ENCODE peak calls at places on chromosomes 6 and 20, in eight cellular contexts. One of them, this sample, is unnamed.

GRCh38 chr20:32482251-32483220 is 102.6 kb downstream of the NOL4L start:
- DNase-seq in esophagus squamous epithelium: no peak
- DNase-seq in CD8-positive, alpha-beta memory T cell: peak; percentile 54
- DNase-seq in lower lobe of right lung: peak; percentile 78
- DNase-seq in SK-N-SH: peak; percentile 73
- DNase-seq in psoas muscle: peak; percentile 69
- DNase-seq in IMR-90: no peak
- DNase-seq in CD8-positive, alpha-beta T cell: no peak
- DNase-seq in this sample: no peak

GRCh38 chr6:17389274-17389847 is 4.0 kb upstream of the CAP2 start:
- DNase-seq in IMR-90: peak; percentile 77
- DNase-seq in SK-N-SH: no peak
- DNase-seq in CD8-positive, alpha-beta T cell: no peak
- DNase-seq in lower lobe of right lung: no peak
- DNase-seq in psoas muscle: no peak
- DNase-seq in CD8-positive, alpha-beta memory T cell: no peak
- DNase-seq in esophagus squamous epithelium: no peak
- DNase-seq in this sample: no peak

GRCh38 chr6:42433409-42433808 is 18.3 kb downstream of the TRERF1 start:
- DNase-seq in lower lobe of right lung: no peak
- DNase-seq in CD8-positive, alpha-beta T cell: no peak
- DNase-seq in esophagus squamous epithelium: no peak
- DNase-seq in IMR-90: no peak
- DNase-seq in CD8-positive, alpha-beta memory T cell: no peak
- DNase-seq in SK-N-SH: no peak
- DNase-seq in psoas muscle: no peak
- DNase-seq in this sample: no peak

GRCh38 chr6:143224516-143224915 is 163.8 kb downstream of the AIG1 start:
- DNase-seq in CD8-positive, alpha-beta T cell: no peak
- DNase-seq in psoas muscle: no peak
- DNase-seq in IMR-90: no peak
- DNase-seq in lower lobe of right lung: no peak
- DNase-seq in esophagus squamous epithelium: no peak
- DNase-seq in CD8-positive, alpha-beta memory T cell: no peak
- DNase-seq in SK-N-SH: no peak
- DNase-seq in this sample: no peak

GRCh38 chr6:88587158-88587537 is 376.3 kb downstream of the RNGTT start:
- DNase-seq in psoas muscle: no peak
- DNase-seq in CD8-positive, alpha-beta memory T cell: no peak
- DNase-seq in IMR-90: no peak
- DNase-seq in CD8-positive, alpha-beta T cell: no peak
- DNase-seq in esophagus squamous epithelium: no peak
- DNase-seq in SK-N-SH: no peak
- DNase-seq in lower lobe of right lung: no peak
- DNase-seq in this sample: no peak

GRCh38 chr6:32886674-32887383 is 32.8 kb downstream of the PSMB9 start:
- DNase-seq in esophagus squamous epithelium: no peak
- DNase-seq in psoas muscle: no peak
- DNase-seq in lower lobe of right lung: no peak
- DNase-seq in CD8-positive, alpha-beta T cell: no peak
- DNase-seq in IMR-90: peak; percentile 89
- DNase-seq in CD8-positive, alpha-beta memory T cell: no peak
- DNase-seq in SK-N-SH: no peak
- DNase-seq in this sample: no peak

GRCh38 chr6:33987531-33988021 is 158.3 kb downstream of the GRM4 start:
- DNase-seq in lower lobe of right lung: no peak
- DNase-seq in esophagus squamous epithelium: no peak
- DNase-seq in CD8-positive, alpha-beta T cell: no peak
- DNase-seq in CD8-positive, alpha-beta memory T cell: no peak
- DNase-seq in IMR-90: no peak
- DNase-seq in SK-N-SH: no peak
- DNase-seq in psoas muscle: no peak
- DNase-seq in this sample: no peak

GRCh38 chr20:47529840-47530239 is 28.2 kb downstream of the NCOA3 start:
- DNase-seq in CD8-positive, alpha-beta memory T cell: no peak
- DNase-seq in esophagus squamous epithelium: no peak
- DNase-seq in lower lobe of right lung: no peak
- DNase-seq in SK-N-SH: no peak
- DNase-seq in psoas muscle: no peak
- DNase-seq in IMR-90: peak; percentile 41
- DNase-seq in CD8-positive, alpha-beta T cell: no peak
- DNase-seq in this sample: no peak

GRCh38 chr6:32046450-32047083 is 8.4 kb downstream of the CYP21A2 start:
- DNase-seq in CD8-positive, alpha-beta T cell: no peak
- DNase-seq in SK-N-SH: peak; percentile 85
- DNase-seq in psoas muscle: peak; percentile 80
- DNase-seq in esophagus squamous epithelium: no peak
- DNase-seq in IMR-90: no peak
- DNase-seq in lower lobe of right lung: no peak
- DNase-seq in CD8-positive, alpha-beta memory T cell: no peak
- DNase-seq in this sample: no peak

GRCh38 chr6:112477125-112477524 is 130.0 kb downstream of the RFPL4B start:
- DNase-seq in psoas muscle: no peak
- DNase-seq in CD8-positive, alpha-beta memory T cell: no peak
- DNase-seq in SK-N-SH: no peak
- DNase-seq in lower lobe of right lung: no peak
- DNase-seq in IMR-90: no peak
- DNase-seq in esophagus squamous epithelium: no peak
- DNase-seq in CD8-positive, alpha-beta T cell: no peak
- DNase-seq in this sample: no peak

GRCh38 chr20:63311186-63311832 is 18.3 kb downstream of the COL20A1 start:
- DNase-seq in psoas muscle: no peak
- DNase-seq in CD8-positive, alpha-beta T cell: no peak
- DNase-seq in esophagus squamous epithelium: no peak
- DNase-seq in IMR-90: no peak
- DNase-seq in CD8-positive, alpha-beta memory T cell: no peak
- DNase-seq in lower lobe of right lung: no peak
- DNase-seq in SK-N-SH: no peak
- DNase-seq in this sample: no peak

GRCh38 chr6:164039954-164040375 is 625.4 kb downstream of the QKI start:
- DNase-seq in esophagus squamous epithelium: no peak
- DNase-seq in psoas muscle: peak; percentile 82
- DNase-seq in CD8-positive, alpha-beta memory T cell: peak; percentile 81
- DNase-seq in IMR-90: no peak
- DNase-seq in lower lobe of right lung: peak; percentile 68
- DNase-seq in CD8-positive, alpha-beta T cell: no peak
- DNase-seq in SK-N-SH: no peak
- DNase-seq in this sample: no peak

GRCh38 chr6:106097368-106098231 is 11.5 kb downstream of the PRDM1 start:
- DNase-seq in esophagus squamous epithelium: peak; percentile 25
- DNase-seq in SK-N-SH: no peak
- DNase-seq in lower lobe of right lung: no peak
- DNase-seq in CD8-positive, alpha-beta memory T cell: peak; percentile 69
- DNase-seq in IMR-90: peak; percentile 63
- DNase-seq in CD8-positive, alpha-beta T cell: no peak
- DNase-seq in psoas muscle: no peak
- DNase-seq in this sample: no peak

GRCh38 chr6:15515226-15515625 is 147.6 kb downstream of the DTNBP1 start:
- DNase-seq in SK-N-SH: no peak
- DNase-seq in esophagus squamous epithelium: no peak
- DNase-seq in CD8-positive, alpha-beta memory T cell: no peak
- DNase-seq in lower lobe of right lung: no peak
- DNase-seq in CD8-positive, alpha-beta T cell: no peak
- DNase-seq in IMR-90: no peak
- DNase-seq in psoas muscle: no peak
- DNase-seq in this sample: no peak

GRCh38 chr6:15516923-15517560 is 145.8 kb downstream of the DTNBP1 start:
- DNase-seq in CD8-positive, alpha-beta memory T cell: no peak
- DNase-seq in lower lobe of right lung: no peak
- DNase-seq in SK-N-SH: no peak
- DNase-seq in CD8-positive, alpha-beta T cell: no peak
- DNase-seq in psoas muscle: no peak
- DNase-seq in IMR-90: no peak
- DNase-seq in esophagus squamous epithelium: no peak
- DNase-seq in this sample: no peak

GRCh38 chr6:15515660-15516375 is 147.0 kb downstream of the DTNBP1 start:
- DNase-seq in CD8-positive, alpha-beta memory T cell: no peak
- DNase-seq in SK-N-SH: no peak
- DNase-seq in IMR-90: no peak
- DNase-seq in esophagus squamous epithelium: no peak
- DNase-seq in CD8-positive, alpha-beta T cell: no peak
- DNase-seq in psoas muscle: no peak
- DNase-seq in lower lobe of right lung: no peak
- DNase-seq in this sample: no peak

GRCh38 chr6:15517600-15517999 is 145.2 kb downstream of the DTNBP1 start:
- DNase-seq in psoas muscle: no peak
- DNase-seq in esophagus squamous epithelium: no peak
- DNase-seq in SK-N-SH: no peak
- DNase-seq in lower lobe of right lung: no peak
- DNase-seq in CD8-positive, alpha-beta memory T cell: no peak
- DNase-seq in CD8-positive, alpha-beta T cell: no peak
- DNase-seq in IMR-90: no peak
- DNase-seq in this sample: no peak

GRCh38 chr6:15516378-15516777 is 146.4 kb downstream of the DTNBP1 start:
- DNase-seq in psoas muscle: no peak
- DNase-seq in CD8-positive, alpha-beta T cell: no peak
- DNase-seq in esophagus squamous epithelium: no peak
- DNase-seq in IMR-90: no peak
- DNase-seq in lower lobe of right lung: no peak
- DNase-seq in CD8-positive, alpha-beta memory T cell: no peak
- DNase-seq in SK-N-SH: no peak
- DNase-seq in this sample: no peak
- H3K27ac ChIP-seq in psoas muscle: no peak overlapping the region
- H3K27ac ChIP-seq in CD8-positive, alpha-beta T cell: no peak overlapping the region
- H3K27ac ChIP-seq in esophagus squamous epithelium: no peak overlapping the region
- H3K27ac ChIP-seq in IMR-90: no peak overlapping the region
- H3K27ac ChIP-seq in lower lobe of right lung: no peak overlapping the region
- H3K27ac ChIP-seq in CD8-positive, alpha-beta memory T cell: no peak overlapping the region
- H3K27ac ChIP-seq in SK-N-SH: no peak overlapping the region
- H3K27ac ChIP-seq in this sample: peak overlapping the region; percentile 54

GRCh38 chr6:84599991-84600390 is 164.4 kb downstream of the TBX18 start:
- DNase-seq in SK-N-SH: no peak
- DNase-seq in esophagus squamous epithelium: no peak
- DNase-seq in IMR-90: no peak
- DNase-seq in CD8-positive, alpha-beta memory T cell: no peak
- DNase-seq in CD8-positive, alpha-beta T cell: no peak
- DNase-seq in lower lobe of right lung: no peak
- DNase-seq in psoas muscle: no peak
- DNase-seq in this sample: no peak

GRCh38 chr6:84596488-84596887 is 167.9 kb downstream of the TBX18 start:
- DNase-seq in psoas muscle: no peak
- DNase-seq in CD8-positive, alpha-beta memory T cell: no peak
- DNase-seq in lower lobe of right lung: no peak
- DNase-seq in esophagus squamous epithelium: no peak
- DNase-seq in SK-N-SH: no peak
- DNase-seq in IMR-90: no peak
- DNase-seq in CD8-positive, alpha-beta T cell: no peak
- DNase-seq in this sample: no peak

GRCh38 chr6:84601366-84601765 is 163.0 kb downstream of the TBX18 start:
- DNase-seq in psoas muscle: no peak
- DNase-seq in lower lobe of right lung: no peak
- DNase-seq in esophagus squamous epithelium: no peak
- DNase-seq in SK-N-SH: no peak
- DNase-seq in CD8-positive, alpha-beta T cell: no peak
- DNase-seq in IMR-90: no peak
- DNase-seq in CD8-positive, alpha-beta memory T cell: no peak
- DNase-seq in this sample: no peak

DNA sequence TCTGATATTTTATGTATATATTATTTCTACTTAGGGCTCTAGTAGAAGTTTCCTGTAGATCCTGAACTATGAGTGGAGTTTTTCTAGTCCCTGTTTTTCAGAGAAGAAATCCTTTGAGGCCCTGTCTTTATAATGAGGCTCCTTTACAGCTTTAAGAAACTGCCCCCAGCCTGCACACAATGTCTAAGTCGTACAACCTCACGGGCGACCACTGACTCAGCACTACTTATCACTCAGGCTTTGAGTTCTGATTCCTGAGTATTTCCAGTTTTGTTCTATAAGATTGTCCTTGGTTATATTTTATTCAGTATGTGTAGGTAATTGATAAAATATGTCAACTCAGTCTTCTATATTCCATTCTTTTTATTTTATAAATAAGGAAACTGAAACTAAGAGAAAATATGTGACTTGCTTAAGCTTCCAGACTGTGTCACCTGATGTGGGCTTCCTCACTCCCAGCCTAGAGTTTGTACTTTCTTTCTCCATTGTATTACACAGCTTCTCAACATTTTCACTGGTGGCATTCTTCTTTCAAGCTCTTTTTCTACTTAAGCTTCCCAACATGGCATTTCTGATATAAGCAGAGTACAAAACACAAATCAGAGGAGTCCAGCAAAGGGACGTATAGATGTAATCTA is 167.0 kb downstream of the TBX18 start:
- DNase-seq in SK-N-SH: no peak
- DNase-seq in psoas muscle: no peak
- DNase-seq in CD8-positive, alpha-beta memory T cell: no peak
- DNase-seq in IMR-90: no peak
- DNase-seq in lower lobe of right lung: no peak
- DNase-seq in CD8-positive, alpha-beta T cell: no peak
- DNase-seq in esophagus squamous epithelium: no peak
- DNase-seq in this sample: no peak
- H3K27ac ChIP-seq in SK-N-SH: no peak overlapping the region
- H3K27ac ChIP-seq in psoas muscle: no peak overlapping the region
- H3K27ac ChIP-seq in CD8-positive, alpha-beta memory T cell: no peak overlapping the region
- H3K27ac ChIP-seq in IMR-90: no peak overlapping the region
- H3K27ac ChIP-seq in lower lobe of right lung: no peak overlapping the region
- H3K27ac ChIP-seq in CD8-positive, alpha-beta T cell: no peak overlapping the region
- H3K27ac ChIP-seq in esophagus squamous epithelium: no peak overlapping the region
- H3K27ac ChIP-seq in this sample: no peak overlapping the region

GRCh38 chr6:40998661-40999060 is 40.4 kb downstream of the UNC5CL start:
- DNase-seq in psoas muscle: no peak
- DNase-seq in lower lobe of right lung: no peak
- DNase-seq in esophagus squamous epithelium: no peak
- DNase-seq in CD8-positive, alpha-beta memory T cell: no peak
- DNase-seq in IMR-90: no peak
- DNase-seq in SK-N-SH: no peak
- DNase-seq in CD8-positive, alpha-beta T cell: no peak
- DNase-seq in this sample: no peak

GRCh38 chr6:40997256-40997957 is 41.6 kb downstream of the UNC5CL start:
- DNase-seq in CD8-positive, alpha-beta memory T cell: no peak
- DNase-seq in CD8-positive, alpha-beta T cell: no peak
- DNase-seq in IMR-90: peak; percentile 78
- DNase-seq in psoas muscle: no peak
- DNase-seq in SK-N-SH: no peak
- DNase-seq in lower lobe of right lung: no peak
- DNase-seq in esophagus squamous epithelium: no peak
- DNase-seq in this sample: no peak

GRCh38 chr6:40999498-41000070 is 39.4 kb downstream of the UNC5CL start:
- DNase-seq in CD8-positive, alpha-beta memory T cell: no peak
- DNase-seq in psoas muscle: peak; percentile 72
- DNase-seq in esophagus squamous epithelium: no peak
- DNase-seq in IMR-90: peak; percentile 32
- DNase-seq in SK-N-SH: peak; percentile 36
- DNase-seq in lower lobe of right lung: peak; percentile 66
- DNase-seq in CD8-positive, alpha-beta T cell: no peak
- DNase-seq in this sample: no peak

GRCh38 chr6:41000248-41000647 is 38.8 kb downstream of the UNC5CL start:
- DNase-seq in lower lobe of right lung: no peak
- DNase-seq in CD8-positive, alpha-beta T cell: no peak
- DNase-seq in esophagus squamous epithelium: no peak
- DNase-seq in psoas muscle: no peak
- DNase-seq in IMR-90: no peak
- DNase-seq in SK-N-SH: no peak
- DNase-seq in CD8-positive, alpha-beta memory T cell: no peak
- DNase-seq in this sample: no peak

GRCh38 chr6:41002168-41002567 is 36.9 kb downstream of the UNC5CL start:
- DNase-seq in SK-N-SH: no peak
- DNase-seq in psoas muscle: no peak
- DNase-seq in CD8-positive, alpha-beta memory T cell: no peak
- DNase-seq in lower lobe of right lung: no peak
- DNase-seq in CD8-positive, alpha-beta T cell: no peak
- DNase-seq in IMR-90: no peak
- DNase-seq in esophagus squamous epithelium: no peak
- DNase-seq in this sample: no peak
- H3K27ac ChIP-seq in SK-N-SH: no peak overlapping the region
- H3K27ac ChIP-seq in psoas muscle: no peak overlapping the region
- H3K27ac ChIP-seq in CD8-positive, alpha-beta memory T cell: no peak overlapping the region
- H3K27ac ChIP-seq in lower lobe of right lung: no peak overlapping the region
- H3K27ac ChIP-seq in CD8-positive, alpha-beta T cell: no peak overlapping the region
- H3K27ac ChIP-seq in IMR-90: no peak overlapping the region
- H3K27ac ChIP-seq in esophagus squamous epithelium: no peak overlapping the region
- H3K27ac ChIP-seq in this sample: no peak overlapping the region

GRCh38 chr20:50017160-50017559 is 34.4 kb downstream of the SNAI1 start:
- DNase-seq in lower lobe of right lung: no peak
- DNase-seq in CD8-positive, alpha-beta memory T cell: no peak
- DNase-seq in psoas muscle: no peak
- DNase-seq in CD8-positive, alpha-beta T cell: no peak
- DNase-seq in esophagus squamous epithelium: no peak
- DNase-seq in IMR-90: no peak
- DNase-seq in SK-N-SH: no peak
- DNase-seq in this sample: no peak
- H3K27ac ChIP-seq in lower lobe of right lung: no peak overlapping the region
- H3K27ac ChIP-seq in CD8-positive, alpha-beta memory T cell: no peak overlapping the region
- H3K27ac ChIP-seq in psoas muscle: no peak overlapping the region
- H3K27ac ChIP-seq in CD8-positive, alpha-beta T cell: no peak overlapping the region
- H3K27ac ChIP-seq in esophagus squamous epithelium: no peak overlapping the region
- H3K27ac ChIP-seq in IMR-90: no peak overlapping the region
- H3K27ac ChIP-seq in SK-N-SH: no peak overlapping the region
- H3K27ac ChIP-seq in this sample: no peak overlapping the region

This sample was measured in caudate nucleus.